ENCODE peak calls at places on chromosomes 4 and X, in six cellular contexts. O, Y, A, C, V and Z are unnamed samples.

GRCh38 chr4:5371415-5372190 is 320.3 kb downstream of the STK32B start:
- DNase-seq in A (no peak), Y (no peak), O (no peak), V (no peak), C (peak; percentile 59), Z (no peak)

GRCh38 chr4:61572160-61572559 is 372.0 kb downstream of the ADGRL3 start:
- DNase-seq in A (no peak), O (peak; percentile 63), Y (no peak), V (no peak), C (no peak), Z (no peak)

GRCh38 chrX:9130031-9130430 is 96.1 kb upstream of the FAM9B start:
- DNase-seq in C (no peak), V (no peak), O (no peak), Y (no peak), A (no peak), Z (no peak)

GRCh38 chr4:174260099-174260498 is 23.4 kb downstream of the FBXO8 start:
- DNase-seq in O (no peak), Y (no peak), V (no peak), C (peak; percentile 20), A (no peak), Z (no peak)

GRCh38 chr4:8391972-8392371 is 48.6 kb downstream of the ACOX3 start:
- DNase-seq in O (peak; percentile 5), C (no peak), Y (no peak), V (no peak), A (no peak), Z (peak; percentile 31)

GRCh38 chr4:163591614-163592020 is 97.1 kb downstream of the TMA16 start:
- DNase-seq in V (no peak), A (no peak), C (no peak), Y (no peak), O (peak; percentile 96), Z (no peak)

GRCh38 chr4:41882622-41883347 is 52.4 kb upstream of the TMEM33 start:
- DNase-seq in A (peak; percentile 35), O (peak; percentile 55), V (peak; percentile 80), Y (peak; percentile 57), C (no peak), Z (peak; percentile 10)

GRCh38 chrX:135308345-135308855 is 880 bp upstream of the ETDC start:
- DNase-seq in O (no peak), V (no peak), C (no peak), Y (no peak), A (no peak), Z (no peak)

GRCh38 chr4:128565565-128566186 is 243.8 kb upstream of the JADE1 start:
- DNase-seq in C (no peak), A (peak; percentile 3), O (peak; percentile 73), Y (peak; percentile 85), V (peak; percentile 91), Z (peak; percentile 11)

GRCh38 chr4:78091534-78091933 is 34.4 kb downstream of the FRAS1 start:
- DNase-seq in A (no peak), C (no peak), Y (no peak), O (no peak), V (no peak), Z (no peak)

GRCh38 chrX:102711872-102712215 is 404 bp upstream of the GPRASP2 start:
- DNase-seq in A (no peak), O (no peak), V (peak; percentile 56), Y (peak; percentile 44), C (no peak), Z (no peak)

GRCh38 chr4:52317981-52318380 is 266.9 kb downstream of the SPATA18 start:
- DNase-seq in O (no peak), A (no peak), C (no peak), V (no peak), Y (no peak), Z (no peak)